ENCODE peak calls at places on chromosome 16, in ten cellular contexts. O, Y, N, P, A, L, V, H, G and Q are unnamed samples.

GRCh38 chr16:84825896-84826557 is 6.2 kb downstream of the CRISPLD2 start:
- DNase-seq in O (peak; percentile 67), L (peak; percentile 89), P (no peak), G (no peak), V (no peak), Y (no peak), A (no peak), H (no peak), N (no peak), Q (no peak)

GRCh38 chr16:26988186-26988585 is 78.5 kb upstream of the C16orf82 start:
- DNase-seq in Y (no peak), A (no peak), G (no peak), N (no peak), P (no peak), L (no peak), H (no peak), V (no peak), O (no peak), Q (no peak)

GRCh38 chr16:471353-472198 is 46.1 kb downstream of the RAB11FIP3 start:
- DNase-seq in O (peak; percentile 23), G (no peak), N (no peak), Y (no peak), H (no peak), A (peak; percentile 55), P (peak; percentile 80), L (peak; percentile 72), V (no peak), Q (no peak)

GRCh38 chr16:19522369-19523159 is 666 bp upstream of the GDE1 start:
- DNase-seq in V (no peak), L (no peak), A (no peak), H (no peak), O (no peak), P (no peak), G (no peak), Y (no peak), N (no peak), Q (no peak)

GRCh38 chr16:13378151-13378550 is 476.8 kb downstream of the SHISA9 start:
- DNase-seq in Y (no peak), H (no peak), N (no peak), V (no peak), O (no peak), P (no peak), G (no peak), L (no peak), A (no peak), Q (no peak)

GRCh38 chr16:73000020-73000906 is 47.7 kb downstream of the ZFHX3 start:
- DNase-seq in Y (no peak), H (no peak), P (peak; percentile 82), O (peak; percentile 62), G (no peak), L (peak; percentile 74), N (no peak), V (peak; percentile 33), A (peak; percentile 58), Q (peak; percentile 64)

GRCh38 chr16:68744744-68745280 is 7.7 kb downstream of the CDH1 start:
- DNase-seq in L (no peak), A (peak; percentile 18), G (peak; percentile 89), Y (no peak), O (no peak), P (no peak), H (peak; percentile 87), V (no peak), N (no peak), Q (no peak)

GRCh38 chr16:56732832-56733231 is 2.9 kb downstream of the NUP93 start:
- DNase-seq in Y (no peak), H (no peak), N (no peak), A (no peak), G (no peak), V (no peak), O (no peak), L (no peak), P (no peak), Q (no peak)

GRCh38 chr16:86899757-86900156 is 321.4 kb downstream of the FOXL1 start:
- DNase-seq in N (no peak), A (peak; percentile 68), Y (peak; percentile 87), L (no peak), O (peak; percentile 26), H (peak; percentile 40), V (no peak), G (no peak), P (no peak), Q (no peak)

GRCh38 chr16:87325480-87325879 is 8.3 kb upstream of the C16orf95 start:
- DNase-seq in N (no peak), L (no peak), Y (no peak), V (no peak), A (no peak), H (no peak), P (no peak), O (no peak), G (no peak), Q (no peak)

GRCh38 chr16:4257646-4258556 is 14.9 kb downstream of the TFAP4 start:
- DNase-seq in A (no peak), O (no peak), G (no peak), V (peak; percentile 62), Y (no peak), L (no peak), P (peak; percentile 87), H (no peak), N (no peak), Q (no peak)

GRCh38 chr16:56669005-56669839 is at the start of gene MT1H:
- DNase-seq in H (no peak), Y (no peak), O (no peak), G (peak; percentile 58), L (no peak), N (no peak), A (no peak), V (no peak), P (no peak), Q (no peak)

GRCh38 chr16:15035163-15035729 is 20.6 kb downstream of the NTAN1 start:
- DNase-seq in L (peak; percentile 51), G (no peak), Y (no peak), N (no peak), H (no peak), P (no peak), O (no peak), V (no peak), A (no peak), Q (no peak)

GRCh38 chr16:23072084-23072599 is 77.1 kb downstream of the USP31 start:
- DNase-seq in L (peak; percentile 92), P (peak; percentile 93), V (peak; percentile 85), G (peak; percentile 80), Y (peak; percentile 90), A (peak; percentile 72), H (peak; percentile 71), N (no peak), O (peak; percentile 65), Q (peak; percentile 79)

GRCh38 chr16:88408561-88408960 is 25.8 kb downstream of the ZNF469 start:
- DNase-seq in P (no peak), N (no peak), A (no peak), G (no peak), Y (no peak), H (no peak), L (no peak), V (no peak), O (no peak), Q (no peak)
- H3K27ac ChIP-seq in P (no peak overlapping the region), N (no peak overlapping the region), A (no peak overlapping the region), G (no peak overlapping the region), Y (no peak overlapping the region), H (no peak overlapping the region), L (no peak overlapping the region), V (no peak overlapping the region), O (no peak overlapping the region), Q (no peak overlapping the region)

DNA sequence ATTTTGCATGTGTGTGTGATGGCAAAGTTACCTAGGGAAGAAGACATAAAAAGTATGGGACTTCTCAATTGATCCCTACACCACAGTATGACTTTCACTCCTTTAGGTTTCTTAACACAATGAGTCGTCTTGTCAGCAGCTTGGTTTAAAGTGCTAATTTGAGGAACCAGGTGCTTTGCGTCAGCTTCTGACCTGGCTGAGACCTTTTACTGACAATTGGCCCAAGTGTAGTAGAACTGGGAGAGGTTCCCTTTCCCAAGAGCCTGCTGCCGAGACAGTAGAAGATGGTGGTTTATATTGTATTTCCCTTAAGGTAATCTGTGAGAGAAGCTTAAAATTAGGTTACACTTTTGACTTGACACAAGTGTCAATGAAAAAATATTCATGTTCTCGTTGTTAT is 54.9 kb downstream of the LDHD start:
- DNase-seq in V (no peak), P (no peak), Y (no peak), L (peak; percentile 74), O (peak; percentile 49), H (no peak), N (no peak), G (no peak), A (no peak), Q (peak; percentile 50)
- H3K27ac ChIP-seq in V (no peak overlapping the region), P (no peak overlapping the region), Y (no peak overlapping the region), L (peak overlapping the region; percentile 85), O (peak overlapping the region; percentile 30), H (no peak overlapping the region), N (no peak overlapping the region), G (peak overlapping the region; percentile 85), A (no peak overlapping the region), Q (peak overlapping the region; percentile 71)

GRCh38 chr16:80148826-80149225 is 392.0 kb upstream of the DYNLRB2 start:
- DNase-seq in H (no peak), A (no peak), V (no peak), P (no peak), G (no peak), O (no peak), Y (no peak), L (no peak), N (no peak), Q (no peak)
- H3K27ac ChIP-seq in H (no peak overlapping the region), A (no peak overlapping the region), V (no peak overlapping the region), P (no peak overlapping the region), G (no peak overlapping the region), O (no peak overlapping the region), Y (no peak overlapping the region), L (no peak overlapping the region), N (no peak overlapping the region), Q (no peak overlapping the region)

GRCh38 chr16:88465387-88465983 is 12.4 kb downstream of the ZFPM1 start:
- DNase-seq in V (no peak), L (no peak), P (no peak), N (no peak), G (no peak), O (no peak), A (no peak), H (no peak), Y (no peak), Q (no peak)

GRCh38 chr16:88461291-88462269 is 8.5 kb downstream of the ZFPM1 start:
- DNase-seq in G (peak; percentile 61), Y (no peak), L (no peak), O (peak; percentile 14), H (no peak), V (no peak), P (peak; percentile 79), A (no peak), N (no peak), Q (no peak)

GRCh38 chr16:88464447-88465318 is 11.6 kb downstream of the ZFPM1 start:
- DNase-seq in A (peak; percentile 51), L (no peak), O (peak; percentile 22), H (no peak), N (no peak), G (no peak), V (no peak), Y (peak; percentile 39), P (no peak), Q (no peak)

GRCh38 chr16:88462396-88462795 is 9.3 kb downstream of the ZFPM1 start:
- DNase-seq in H (no peak), O (no peak), P (no peak), N (no peak), A (no peak), G (no peak), Y (no peak), L (no peak), V (no peak), Q (no peak)

DNA sequence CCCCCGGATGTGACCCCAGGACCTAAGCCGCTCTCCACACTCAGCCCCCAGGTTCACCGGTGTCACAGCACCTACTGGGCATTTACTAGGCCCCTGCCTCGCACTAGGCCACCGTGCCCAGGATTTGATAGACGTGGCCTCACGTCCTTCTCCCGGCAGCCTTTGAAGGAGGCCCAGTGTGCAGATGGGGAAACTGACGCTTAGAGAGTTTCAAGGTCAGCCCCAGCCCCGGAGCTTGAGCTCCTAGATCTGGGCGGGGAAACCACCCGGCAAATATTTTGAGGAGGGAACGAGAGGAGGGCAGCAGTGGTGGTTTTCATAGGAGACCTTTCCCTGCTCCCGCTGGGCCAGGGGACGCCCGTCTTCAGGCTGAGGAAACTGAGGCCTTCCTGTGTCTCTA is 10.3 kb downstream of the ZFPM1 start:
- DNase-seq in A (no peak), Y (no peak), P (no peak), O (no peak), H (no peak), G (no peak), N (no peak), V (no peak), L (no peak), Q (no peak)
- H3K27ac ChIP-seq in A (no peak overlapping the region), Y (no peak overlapping the region), P (no peak overlapping the region), O (no peak overlapping the region), H (no peak overlapping the region), G (peak overlapping the region; percentile 53), N (no peak overlapping the region), V (no peak overlapping the region), L (no peak overlapping the region), Q (no peak overlapping the region)